ENCODE peak calls at places on chromosomes 11 and 22, in five cellular contexts. I is A549, M is mammary epithelial cell, F is cardiac muscle cell, Z is IMR-90. W is an unnamed sample.

GRCh38 chr11:108887436-108888238 is 222.8 kb downstream of the DDX10 start:
- DNase-seq in M (no peak), I (no peak), F (peak; percentile 76), Z (no peak), W (no peak)

GRCh38 chr22:43881091-43882061 is 10.4 kb downstream of the PNPLA5 start:
- DNase-seq in M (no peak), F (no peak), Z (no peak), I (no peak), W (no peak)

GRCh38 chr11:3163241-3163981 is 1.7 kb downstream of the OSBPL5 start:
- DNase-seq in I (no peak), M (no peak), F (no peak), Z (no peak), W (no peak)

GRCh38 chr11:119175493-119176077 is 7.1 kb downstream of the NLRX1 start:
- DNase-seq in I (no peak), F (peak; percentile 17), Z (peak; percentile 58), M (peak; percentile 22), W (no peak)

GRCh38 chr22:39471421-39472141 is 14.8 kb downstream of the MGAT3 start:
- DNase-seq in I (no peak), M (peak; percentile 21), F (peak; percentile 93), Z (peak; percentile 51), W (no peak)

GRCh38 chr11:132438418-132438817 is 1068.0 kb downstream of the NTM start:
- DNase-seq in F (no peak), M (no peak), Z (no peak), I (no peak), W (no peak)

GRCh38 chr22:19535001-19535400 is 10.8 kb upstream of the CLDN5 start:
- DNase-seq in M (no peak), I (no peak), Z (no peak), F (no peak), W (no peak)

GRCh38 chr11:656426-656825 is 19.4 kb downstream of the DRD4 start:
- DNase-seq in I (no peak), F (no peak), M (no peak), Z (no peak), W (no peak)

GRCh38 chr11:131095501-131096185 is 179.4 kb upstream of the SNX19 start:
- DNase-seq in F (no peak), I (no peak), M (no peak), Z (no peak), W (no peak)

GRCh38 chr11:72174299-72175070 is 17.5 kb upstream of the FOLR1 start:
- DNase-seq in M (peak; percentile 52), I (no peak), Z (no peak), F (no peak), W (no peak)

GRCh38 chr11:133928628-133929059 is 28.1 kb downstream of the IGSF9B start:
- DNase-seq in F (peak; percentile 63), Z (no peak), I (no peak), M (peak; percentile 65), W (no peak)

GRCh38 chr22:29093501-29093921 is 20.7 kb downstream of the KREMEN1 start:
- DNase-seq in Z (peak; percentile 70), M (no peak), I (no peak), F (peak; percentile 47), W (peak; percentile 76)

GRCh38 chr11:73380321-73380720 is 4.1 kb downstream of the RELT start:
- DNase-seq in F (no peak), I (no peak), M (no peak), Z (no peak), W (no peak)

GRCh38 chr11:110337570-110338193 is 41.3 kb upstream of the RDX start:
- DNase-seq in M (peak; percentile 76), Z (peak; percentile 52), F (peak; percentile 39), I (no peak), W (no peak)

GRCh38 chr22:30879398-30879797 is 89.2 kb downstream of the MORC2 start:
- DNase-seq in M (no peak), F (no peak), Z (no peak), I (no peak), W (no peak)

GRCh38 chr22:24805790-24806662 is at the start of gene SGSM1:
- DNase-seq in I (peak; percentile 66), Z (peak; percentile 27), F (peak; percentile 68), M (peak; percentile 54), W (peak; percentile 28)

GRCh38 chr22:44245867-44246266 is 65.1 kb downstream of the PARVG start:
- DNase-seq in I (no peak), F (no peak), M (no peak), Z (no peak), W (no peak)

GRCh38 chr11:134466035-134466908 is 54.2 kb upstream of the B3GAT1 start:
- DNase-seq in F (no peak), M (no peak), Z (no peak), I (no peak), W (no peak)

GRCh38 chr11:72782081-72782920 is 11.5 kb downstream of the STARD10 start:
- DNase-seq in Z (no peak), M (no peak), I (no peak), F (no peak), W (no peak)

GRCh38 chr11:131692151-131692550 is 321.7 kb downstream of the NTM start:
- DNase-seq in I (no peak), F (no peak), M (no peak), Z (no peak), W (no peak)

GRCh38 chr11:77821349-77821851 is 456 bp downstream of the AAMDC start:
- DNase-seq in M (peak; percentile 33), I (peak; percentile 18), Z (peak; percentile 40), F (peak; percentile 55), W (no peak)

GRCh38 chr22:38435010-38435409 is 20.0 kb downstream of the KCNJ4 start:
- DNase-seq in F (no peak), I (no peak), Z (no peak), M (no peak), W (no peak)

GRCh38 chr11:3217751-3218482 is 696 bp downstream of the MRGPRG start:
- DNase-seq in I (no peak), F (no peak), M (no peak), Z (no peak), W (no peak)

GRCh38 chr22:37601540-37602442 is 6.8 kb upstream of the GGA1 start:
- DNase-seq in F (peak; percentile 75), Z (peak; percentile 33), I (no peak), M (peak; percentile 67), W (peak; percentile 71)

GRCh38 chr11:87180743-87181142 is 143.0 kb downstream of the TMEM135 start:
- DNase-seq in F (peak; percentile 73), M (no peak), Z (peak; percentile 65), I (no peak), W (no peak)

GRCh38 chr11:17314232-17314547 is 37.4 kb upstream of the NCR3LG1 start:
- DNase-seq in M (peak; percentile 91), I (no peak), Z (peak; percentile 94), F (peak; percentile 78), W (no peak)

GRCh38 chr11:68582416-68583046 is 101.8 kb upstream of the GAL start:
- DNase-seq in F (no peak), M (peak; percentile 7), Z (no peak), I (no peak), W (no peak)

GRCh38 chr11:68980776-68981065 is at the start of gene MRGPRD:
- DNase-seq in M (no peak), Z (no peak), I (no peak), F (no peak), W (no peak)

GRCh38 chr11:20035701-20036601 is 124.3 kb downstream of the DBX1 start:
- DNase-seq in F (peak; percentile 66), M (peak; percentile 98), I (peak; percentile 96), Z (peak; percentile 99), W (peak; percentile 58)

GRCh38 chr22:33746501-33746928 is 173.8 kb downstream of the LARGE1 start:
- DNase-seq in Z (no peak), I (no peak), F (no peak), M (no peak), W (no peak)

GRCh38 chr11:34757026-34757451 is 136.1 kb downstream of the EHF start:
- DNase-seq in F (peak; percentile 52), M (peak; percentile 31), Z (no peak), I (no peak), W (no peak)

GRCh38 chr22:45207981-45208664 is 32.6 kb downstream of the KIAA0930 start:
- DNase-seq in I (no peak), M (peak; percentile 19), Z (peak; percentile 95), F (no peak), W (no peak)

GRCh38 chr11:47617417-47617809 is 23.2 kb upstream of the C1QTNF4 start:
- DNase-seq in I (no peak), Z (peak; percentile 85), F (peak; percentile 46), M (no peak), W (no peak)

GRCh38 chr22:50105529-50106100 is 15.8 kb downstream of the MOV10L1 start:
- DNase-seq in M (peak; percentile 54), I (no peak), F (peak; percentile 66), Z (peak; percentile 64), W (no peak)
- H3K4me3 ChIP-seq in M (no peak overlapping the region), I (no peak overlapping the region), F (no peak overlapping the region), Z (no peak overlapping the region), W (no peak overlapping the region)

GRCh38 chr22:22485524-22485923 is 23.0 kb downstream of the ZNF280B start:
- DNase-seq in F (no peak), I (no peak), M (no peak), Z (no peak), W (no peak)
- H3K4me3 ChIP-seq in F (no peak overlapping the region), I (no peak overlapping the region), M (no peak overlapping the region), Z (no peak overlapping the region), W (no peak overlapping the region)

GRCh38 chr11:10118830-10119229 is 175.2 kb downstream of the SBF2 start:
- DNase-seq in M (no peak), F (peak; percentile 48), I (no peak), Z (no peak), W (no peak)
- H3K4me3 ChIP-seq in M (no peak overlapping the region), F (no peak overlapping the region), I (no peak overlapping the region), Z (no peak overlapping the region), W (no peak overlapping the region)

GRCh38 chr22:46390105-46390651 is 54.7 kb downstream of the TRMU start:
- DNase-seq in Z (no peak), F (no peak), M (no peak), I (no peak), W (no peak)
- H3K4me3 ChIP-seq in Z (no peak overlapping the region), F (no peak overlapping the region), M (no peak overlapping the region), I (no peak overlapping the region), W (peak overlapping the region; percentile 39)

DNA sequence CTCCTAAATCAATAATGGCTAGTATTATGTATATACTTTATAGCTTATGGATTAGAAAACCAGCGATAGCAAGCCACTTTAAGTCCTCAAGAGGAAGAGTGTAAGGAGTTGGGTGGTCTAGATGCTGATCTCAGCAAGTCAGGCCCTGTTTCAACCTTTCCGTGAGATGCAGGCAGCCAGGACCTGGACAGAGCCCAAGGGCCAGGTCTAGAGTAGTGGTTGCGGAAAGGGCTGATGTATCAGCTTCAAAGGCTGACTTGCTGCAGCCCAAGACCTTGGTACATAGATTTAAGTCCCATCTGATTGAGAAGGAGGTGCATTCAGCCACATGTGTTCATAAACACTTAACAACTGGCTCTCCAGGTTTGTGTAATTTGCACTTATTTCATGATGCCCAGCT is 33.4 kb downstream of the FLI1 start:
- DNase-seq in M (no peak), I (no peak), Z (no peak), F (no peak), W (no peak)
- H3K4me3 ChIP-seq in M (no peak overlapping the region), I (no peak overlapping the region), Z (no peak overlapping the region), F (no peak overlapping the region), W (no peak overlapping the region)